ENCODE peak calls at places on chromosome 2, in five cellular contexts. C, P, N, X and Z are unnamed samples.

GRCh38 chr2:40093036-40093673 is 314.1 kb upstream of the THUMPD2 start:
- DNase-seq in N (no peak), X (peak), P (no peak), C (no peak), Z (no peak)

GRCh38 chr2:197947219-197947757 is 142.9 kb downstream of the PLCL1 start:
- DNase-seq in N (no peak), C (no peak), X (peak), P (no peak), Z (no peak)

GRCh38 chr2:31748041-31748440 is 167.3 kb upstream of the SRD5A2 start:
- DNase-seq in C (no peak), P (no peak), X (no peak), N (no peak), Z (no peak)

GRCh38 chr2:159130302-159130701 is 156.2 kb downstream of the WDSUB1 start:
- DNase-seq in P (no peak), N (no peak), C (peak), X (no peak), Z (no peak)

GRCh38 chr2:85246348-85246747 is 81.4 kb downstream of the TGOLN2 start:
- DNase-seq in P (no peak), N (no peak), C (no peak), X (no peak), Z (no peak)

GRCh38 chr2:241539616-241540374 is 18.8 kb upstream of the BOK start:
- DNase-seq in N (no peak), C (no peak), X (no peak), P (no peak), Z (no peak)

GRCh38 chr2:212831671-212832199 is 293.1 kb upstream of the ERBB4 start:
- DNase-seq in P (no peak), C (peak), X (no peak), N (no peak), Z (no peak)

GRCh38 chr2:165067958-165068612 is 112.8 kb upstream of the SLC38A11 start:
- DNase-seq in C (peak), P (peak), N (peak), X (peak), Z (no peak)

GRCh38 chr2:23988371-23988770 is 21.5 kb upstream of the MFSD2B start:
- DNase-seq in X (no peak), N (no peak), C (peak), P (no peak), Z (peak)

GRCh38 chr2:238119756-238120462 is 18.6 kb upstream of the KLHL30 start:
- DNase-seq in N (no peak), P (no peak), X (no peak), C (no peak), Z (peak)

GRCh38 chr2:235235977-235236767 is 257.7 kb upstream of the AGAP1 start:
- DNase-seq in X (no peak), C (no peak), P (no peak), N (no peak), Z (no peak)

GRCh38 chr2:95270541-95271081 is 3.6 kb upstream of the PROM2 start:
- DNase-seq in X (no peak), C (no peak), N (no peak), P (no peak), Z (no peak)

GRCh38 chr2:134167015-134167414 is 86.9 kb upstream of the MGAT5 start:
- DNase-seq in X (no peak), N (no peak), C (no peak), P (no peak), Z (no peak)

GRCh38 chr2:234840336-234840735 is 111.5 kb upstream of the SH3BP4 start:
- DNase-seq in C (no peak), P (peak), X (peak), N (no peak), Z (no peak)

GRCh38 chr2:197176457-197176964 is 134.1 kb downstream of the ANKRD44 start:
- DNase-seq in X (no peak), P (no peak), N (no peak), C (no peak), Z (no peak)

GRCh38 chr2:202122975-202123765 is 50.1 kb downstream of the KIAA2012 start:
- DNase-seq in C (no peak), X (peak), N (no peak), P (no peak), Z (no peak)

GRCh38 chr2:109470121-109470921 is 143.4 kb downstream of the SEPTIN10 start:
- DNase-seq in X (no peak), P (peak), N (peak), C (no peak), Z (peak)

GRCh38 chr2:10194021-10194820 is 71.7 kb downstream of the RRM2 start:
- DNase-seq in N (no peak), P (no peak), C (no peak), X (no peak), Z (no peak)

GRCh38 chr2:11159574-11160170 is 4.4 kb downstream of the SLC66A3 start:
- DNase-seq in P (no peak), N (no peak), C (no peak), X (no peak), Z (no peak)

GRCh38 chr2:72576459-72576858 is 249.4 kb downstream of the EXOC6B start:
- DNase-seq in N (no peak), C (no peak), X (no peak), P (no peak), Z (no peak)

GRCh38 chr2:20539776-20540586 is 93.1 kb downstream of the RHOB start:
- DNase-seq in C (peak), X (no peak), N (no peak), P (no peak), Z (no peak)

GRCh38 chr2:200302940-200303727 is 3.4 kb upstream of the SPATS2L start:
- DNase-seq in C (no peak), N (no peak), P (peak), X (no peak), Z (peak)

GRCh38 chr2:44836174-44836573 is 105.3 kb upstream of the SIX3 start:
- DNase-seq in P (no peak), X (no peak), C (no peak), N (no peak), Z (no peak)

GRCh38 chr2:200252661-200253067 is 53.8 kb upstream of the SPATS2L start:
- DNase-seq in N (no peak), P (no peak), X (no peak), C (no peak), Z (no peak)

GRCh38 chr2:37388074-37388473 is 43.6 kb downstream of the QPCT start:
- DNase-seq in X (no peak), P (peak), C (no peak), N (no peak), Z (no peak)

GRCh38 chr2:54041135-54041534 is 70.3 kb upstream of the PSME4 start:
- DNase-seq in X (no peak), N (no peak), P (no peak), C (no peak), Z (no peak)

GRCh38 chr2:37616674-37616999 is 54.8 kb downstream of the CDC42EP3 start:
- DNase-seq in N (no peak), X (no peak), P (peak), C (peak), Z (peak)

GRCh38 chr2:33727361-33728032 is 128.4 kb upstream of the FAM98A start:
- DNase-seq in N (no peak), P (no peak), C (no peak), X (no peak), Z (no peak)

GRCh38 chr2:222240676-222241049 is 58.1 kb downstream of the PAX3 start:
- DNase-seq in C (no peak), X (peak), P (no peak), N (no peak), Z (no peak)

GRCh38 chr2:238593236-238593635 is 166.5 kb downstream of the ASB1 start:
- DNase-seq in N (no peak), C (no peak), X (no peak), P (no peak), Z (no peak)

GRCh38 chr2:239400000-239400831 is 604 bp downstream of the HDAC4 start:
- DNase-seq in P (peak), C (peak), X (no peak), N (peak), Z (peak)

GRCh38 chr2:102376052-102376591 is 20.5 kb downstream of the IL18R1 start:
- DNase-seq in X (no peak), P (no peak), N (no peak), C (no peak), Z (no peak)

DNA sequence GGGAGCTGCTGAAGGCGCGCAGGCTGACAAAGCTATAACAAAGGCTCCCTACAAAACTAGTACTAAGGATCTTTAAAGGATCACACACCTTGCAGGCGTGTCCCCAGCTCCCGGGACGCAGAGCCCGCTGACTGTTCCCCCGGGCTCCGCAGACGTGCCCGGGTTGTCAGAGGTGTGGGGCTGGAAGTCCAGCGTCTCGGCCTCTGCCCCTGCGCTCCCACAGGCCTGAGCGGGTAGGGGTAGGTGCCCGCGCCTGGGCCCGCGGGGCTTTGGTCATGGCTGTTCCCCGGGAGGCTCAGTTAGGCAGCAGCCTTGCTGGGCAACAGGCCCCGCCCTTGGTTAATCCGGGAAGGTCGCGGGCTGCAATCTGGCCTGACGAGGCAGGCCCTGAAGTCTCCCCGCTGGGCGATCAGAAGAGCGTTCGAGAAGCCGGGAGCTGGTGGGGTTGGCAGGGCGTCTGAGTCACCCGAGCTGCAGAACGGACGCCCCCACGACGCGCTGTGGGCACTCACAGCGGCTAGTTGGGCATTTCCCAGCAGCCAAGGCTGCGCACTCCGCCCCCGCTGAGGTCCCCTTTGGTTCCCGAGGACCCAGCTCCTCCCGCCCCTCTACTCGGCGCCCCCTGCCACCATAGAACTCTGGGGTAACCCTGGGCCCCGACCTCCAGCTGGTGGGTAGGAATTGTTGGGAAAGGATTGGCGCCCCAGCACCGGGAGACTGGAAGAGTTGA is 13.6 kb downstream of the POU3F3 start:
- DNase-seq in X (peak), P (no peak), N (no peak), C (no peak), Z (no peak)
- H3K4me3 ChIP-seq in X (peak), P (no peak), N (no peak), C (no peak), Z (no peak)

DNA sequence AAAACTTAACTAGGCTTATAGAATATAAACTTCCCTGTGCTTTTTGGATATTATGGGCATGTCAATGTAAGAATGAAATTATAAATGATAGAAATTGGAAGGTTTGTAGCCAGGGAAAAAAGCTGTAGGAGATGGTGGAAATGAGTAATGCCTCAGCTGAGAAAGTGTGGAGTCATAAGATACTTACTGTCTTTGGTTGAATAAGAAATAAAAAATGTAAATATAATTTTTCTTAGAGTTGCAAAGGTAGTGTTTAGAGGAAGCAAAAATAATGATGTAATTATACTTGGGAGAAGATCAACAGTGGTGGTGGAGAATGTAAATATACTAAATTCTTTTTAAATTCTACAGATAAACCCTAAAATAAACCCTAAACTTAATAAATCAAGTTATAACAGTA is 26.2 kb upstream of the RND3 start:
- DNase-seq in P (no peak), N (no peak), C (no peak), X (no peak), Z (no peak)
- H2AFZ ChIP-seq in P (no peak), N (no peak), C (no peak), X (no peak), Z (no peak)

GRCh38 chr2:74177697-74178096 is 982 bp downstream of the MOB1A start:
- DNase-seq in P (no peak), C (no peak), X (no peak), N (no peak), Z (no peak)

GRCh38 chr2:74178211-74179062 is at the start of gene MOB1A:
- DNase-seq in C (peak), X (peak), P (peak), N (peak), Z (peak)

GRCh38 chr2:74179063-74179865 is 585 bp upstream of the MOB1A start:
- DNase-seq in P (peak), N (no peak), X (no peak), C (peak), Z (peak)

GRCh38 chr2:74174909-74175308 is 3.8 kb downstream of the MOB1A start:
- DNase-seq in C (no peak), N (no peak), X (no peak), P (no peak), Z (peak)
- H3K4me3 ChIP-seq in C (no peak), N (no peak), X (no peak), P (no peak), Z (peak)

DNA sequence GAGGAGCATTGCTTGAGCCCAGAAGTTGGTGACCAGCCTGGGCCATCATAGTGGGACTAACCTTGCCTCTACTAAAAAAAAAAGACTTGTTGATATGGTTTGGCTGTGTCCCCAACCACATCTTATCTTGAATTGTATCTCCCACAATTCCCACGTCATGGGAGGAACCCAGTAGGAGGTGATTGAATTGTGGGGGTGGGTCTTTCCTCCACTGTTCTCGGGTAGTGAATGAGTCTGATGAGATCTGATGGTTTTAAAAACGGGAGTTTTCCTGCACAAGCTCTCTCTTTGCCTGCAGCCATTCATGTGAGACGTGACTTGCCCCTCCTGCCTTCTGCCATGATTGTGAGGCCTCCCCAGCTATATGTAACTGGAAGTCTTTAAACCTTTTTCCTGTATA is 47.0 kb downstream of the PROC start:
- DNase-seq in C (peak), N (peak), P (no peak), X (no peak), Z (no peak)
- H2AFZ ChIP-seq in C (no peak), N (no peak), P (no peak), X (no peak), Z (no peak)

DNA sequence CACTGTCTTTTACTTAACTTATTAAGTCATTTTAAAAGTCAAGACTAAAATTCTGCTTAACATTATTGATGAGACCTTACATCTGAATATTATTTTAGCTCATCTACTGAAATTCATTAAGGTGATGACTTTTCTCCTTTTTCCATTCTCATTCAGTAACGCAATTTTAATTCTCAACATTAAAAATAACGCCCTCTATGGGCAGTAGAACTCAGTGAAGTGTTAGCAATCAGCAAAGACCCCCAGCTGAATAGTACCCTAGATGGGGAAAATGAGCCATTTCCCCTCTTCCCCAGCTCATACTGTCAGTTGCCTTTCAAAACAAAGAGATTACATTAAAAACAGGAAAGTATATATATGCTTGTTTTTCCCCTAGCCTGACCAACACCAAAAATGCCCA is 203.3 kb downstream of the NR4A2 start:
- DNase-seq in C (no peak), X (peak), N (no peak), P (no peak), Z (no peak)
- H3K4me3 ChIP-seq in C (no peak), X (no peak), N (no peak), P (no peak), Z (no peak)

DNA sequence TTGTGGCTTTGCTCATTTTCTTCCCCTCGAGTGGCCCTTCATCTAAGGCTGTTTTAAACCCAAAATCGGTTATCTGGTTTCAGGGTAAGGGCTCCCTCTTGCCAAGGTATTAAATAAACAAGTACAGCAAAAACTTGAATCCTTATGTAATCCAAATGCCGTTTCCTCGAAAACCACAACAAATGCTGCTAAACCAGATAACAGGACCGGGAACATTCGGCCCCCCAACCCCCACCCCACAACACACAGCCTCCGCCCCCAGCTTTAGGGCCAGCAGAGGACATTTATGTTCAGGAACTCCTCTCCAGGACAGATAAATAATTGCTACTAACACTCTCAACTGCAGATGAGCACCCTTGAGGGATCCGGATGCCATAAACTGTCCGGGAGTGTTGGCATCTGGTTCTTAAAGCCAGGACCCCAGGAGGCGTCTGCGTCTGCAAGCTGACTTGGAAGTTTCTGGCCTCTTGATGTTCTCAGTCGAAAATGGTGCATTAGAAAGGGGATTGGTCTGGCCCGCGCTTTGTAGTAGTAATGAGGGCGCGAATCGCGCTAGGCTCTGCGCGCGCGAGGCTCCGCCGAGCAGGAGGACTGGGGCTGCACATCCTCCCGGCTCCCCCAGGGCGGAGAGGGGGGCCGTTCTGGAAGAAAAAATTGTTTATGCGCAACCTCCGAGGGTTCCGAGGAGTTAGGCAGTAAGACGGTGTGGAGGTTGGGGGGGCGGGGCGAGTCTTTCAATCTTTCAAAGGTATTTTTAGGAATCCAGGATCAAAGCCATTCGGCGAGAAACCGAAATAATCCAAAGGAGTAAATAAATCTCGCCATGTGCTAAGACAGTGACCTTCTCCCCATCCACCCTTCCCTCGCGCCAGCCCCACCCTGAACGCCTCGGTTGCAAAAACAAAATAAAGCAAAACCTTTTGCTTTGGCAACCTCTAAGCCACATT is 3.9 kb upstream of the ID2 start:
- DNase-seq in X (peak), P (peak), C (peak), N (peak), Z (peak)
- H2AFZ ChIP-seq in X (peak), P (peak), C (peak), N (peak), Z (peak)

DNA sequence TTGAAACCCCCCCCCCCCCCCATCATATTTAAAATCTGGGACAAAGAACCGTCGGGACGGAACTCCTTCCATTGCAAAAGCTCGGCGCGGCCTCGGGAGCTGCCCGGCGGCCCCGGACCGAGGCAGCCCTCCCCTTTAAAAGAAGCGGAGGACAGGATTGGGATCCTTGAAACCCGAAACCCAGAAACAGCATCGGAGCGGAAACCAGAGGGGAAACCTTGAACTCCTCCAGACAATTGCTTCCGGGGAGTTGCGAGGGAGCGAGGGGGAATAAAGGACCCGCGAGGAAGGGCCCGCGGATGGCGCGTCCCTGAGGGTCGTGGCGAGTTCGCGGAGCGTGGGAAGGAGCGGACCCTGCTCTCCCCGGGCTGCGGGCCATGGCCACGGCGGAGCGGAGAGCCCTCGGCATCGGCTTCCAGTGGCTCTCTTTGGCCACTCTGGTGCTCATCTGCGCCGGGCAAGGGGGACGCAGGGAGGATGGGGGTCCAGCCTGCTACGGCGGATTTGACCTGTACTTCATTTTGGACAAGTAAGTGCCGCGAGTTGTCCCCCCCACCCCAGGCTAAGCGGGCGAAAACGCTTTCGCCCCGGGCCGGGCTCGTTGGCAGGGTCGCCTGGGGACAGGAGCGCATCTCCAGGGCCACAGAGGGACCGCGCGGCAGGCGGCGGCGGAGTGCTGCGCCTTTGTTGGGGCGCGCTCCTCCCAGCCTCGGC is at the start of gene ANTXR1:
- DNase-seq in C (peak), P (peak), X (peak), N (peak), Z (no peak)
- H3K4me3 ChIP-seq in C (peak), P (peak), X (peak), N (peak), Z (no peak)

GRCh38 chr2:99858951-99859596 is 283.3 kb downstream of the AFF3 start:
- DNase-seq in P (no peak), N (no peak), C (no peak), X (no peak), Z (no peak)
- H2AFZ ChIP-seq in P (no peak), N (no peak), C (no peak), X (no peak), Z (no peak)